ENCODE peak calls at places on chromosomes 2 and 18, in five cellular contexts. U, X, K, Y and F are unnamed samples. For H3K27me3 and H3K4me1, the result is how much of the 10 kb centered on the place peaks cover.

GRCh38 chr2:165563468-165564225 is 94.1 kb downstream of the CSRNP3 start:
- DNase-seq in U (no peak), X (no peak), K (no peak), Y (no peak), F (no peak)

GRCh38 chr2:37232131-37232933 is 874 bp downstream of the NDUFAF7 start:
- DNase-seq in U (no peak), X (no peak), K (peak), Y (peak), F (no peak)

GRCh38 chr2:106094101-106094860 is 99.8 kb downstream of the UXS1 start:
- DNase-seq in U (peak), X (no peak), K (no peak), Y (peak), F (no peak)

GRCh38 chr18:54192415-54192814 is 32.1 kb downstream of the MBD2 start:
- DNase-seq in U (no peak), X (no peak), K (no peak), Y (no peak), F (no peak)

GRCh38 chr2:95015261-95015918 is 10.1 kb upstream of the MAL start:
- DNase-seq in U (no peak), X (no peak), K (no peak), Y (no peak), F (no peak)

GRCh38 chr18:24982831-24983230 is 369.1 kb downstream of the ZNF521 start:
- DNase-seq in U (no peak), X (no peak), K (peak), Y (no peak), F (no peak)

GRCh38 chr2:31414601-31415241 is at the start of gene XDH:
- DNase-seq in U (no peak), X (no peak), K (peak), Y (no peak), F (no peak)

GRCh38 chr18:32661486-32662299 is 111.1 kb downstream of the KLHL14 start:
- DNase-seq in U (no peak), X (no peak), K (peak), Y (no peak), F (no peak)

GRCh38 chr18:41932899-41933298 is 22.1 kb upstream of the PIK3C3 start:
- DNase-seq in U (no peak), X (no peak), K (no peak), Y (no peak), F (no peak)

GRCh38 chr2:30366199-30366691 is 80.8 kb upstream of the LCLAT1 start:
- DNase-seq in U (peak), X (no peak), K (no peak), Y (peak), F (no peak)

GRCh38 chr2:99956232-99957030 is 186.0 kb downstream of the AFF3 start:
- DNase-seq in U (no peak), X (no peak), K (no peak), Y (no peak), F (no peak)

GRCh38 chr18:519019-519879 is 18.7 kb upstream of the COLEC12 start:
- DNase-seq in U (no peak), X (peak), K (no peak), Y (no peak), F (no peak)

GRCh38 chr2:183267148-183267827 is 143.0 kb downstream of the NUP35 start:
- DNase-seq in U (no peak), X (no peak), K (no peak), Y (no peak), F (no peak)
- H3K27me3 ChIP-seq in U (under half), X (under half), K (under half), Y (under half), F (under half)

GRCh38 chr2:231187736-231188505 is 10.5 kb upstream of the ARMC9 start:
- DNase-seq in U (no peak), X (peak), K (no peak), Y (no peak), F (peak)

GRCh38 chr2:231189171-231189530 is 9.3 kb upstream of the ARMC9 start:
- DNase-seq in U (no peak), X (no peak), K (no peak), Y (no peak), F (no peak)

GRCh38 chr2:231189571-231190495 is 8.6 kb upstream of the ARMC9 start:
- DNase-seq in U (no peak), X (peak), K (no peak), Y (no peak), F (peak)

GRCh38 chr2:231190531-231191197 is 7.8 kb upstream of the ARMC9 start:
- DNase-seq in U (no peak), X (peak), K (no peak), Y (no peak), F (peak)

GRCh38 chr2:231188506-231189170 is 9.8 kb upstream of the ARMC9 start:
- DNase-seq in U (no peak), X (no peak), K (no peak), Y (no peak), F (no peak)
- H3K4me1 ChIP-seq in U (under half), X (under half), K (under half), Y (under half), F (half or more)

GRCh38 chr2:80303006-80303741 is 1.4 kb downstream of the LRRTM1 start:
- DNase-seq in U (no peak), X (no peak), K (no peak), Y (no peak), F (no peak)

GRCh38 chr2:80303825-80304521 is 579 bp downstream of the LRRTM1 start:
- DNase-seq in U (no peak), X (no peak), K (no peak), Y (no peak), F (no peak)

GRCh38 chr2:80302001-80302464 is 2.5 kb downstream of the LRRTM1 start:
- DNase-seq in U (no peak), X (no peak), K (no peak), Y (no peak), F (no peak)

GRCh38 chr2:80302465-80303005 is 2.0 kb downstream of the LRRTM1 start:
- DNase-seq in U (no peak), X (no peak), K (no peak), Y (no peak), F (no peak)

DNA sequence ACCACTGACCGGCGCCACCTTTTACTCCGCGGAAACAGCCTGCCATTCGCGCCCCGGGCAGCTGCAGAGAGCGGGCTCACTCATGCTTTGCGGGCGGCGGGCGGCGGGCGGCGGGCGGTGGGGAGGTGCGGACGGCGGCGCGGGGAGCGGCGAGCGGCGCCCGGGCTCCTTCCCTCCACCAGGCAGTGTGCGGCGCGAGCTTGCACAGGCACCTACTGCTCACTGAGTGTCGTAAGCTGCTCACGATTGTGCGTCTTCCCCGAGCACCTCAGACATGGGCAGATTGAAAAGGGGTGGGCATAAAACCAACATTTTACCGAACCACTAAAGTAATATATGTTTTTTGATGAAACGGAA is at the start of gene LRRTM1:
- DNase-seq in U (no peak), X (peak), K (no peak), Y (no peak), F (no peak)
- H3K4me3 ChIP-seq in U (no peak), X (peak), K (no peak), Y (no peak), F (peak)

GRCh38 chr2:232420073-232420454 is 13.4 kb downstream of the ALPG start:
- DNase-seq in U (no peak), X (no peak), K (no peak), Y (no peak), F (no peak)
- H3K27me3 ChIP-seq in U (under half), X (under half), K (under half), Y (under half), F (under half)

DNA sequence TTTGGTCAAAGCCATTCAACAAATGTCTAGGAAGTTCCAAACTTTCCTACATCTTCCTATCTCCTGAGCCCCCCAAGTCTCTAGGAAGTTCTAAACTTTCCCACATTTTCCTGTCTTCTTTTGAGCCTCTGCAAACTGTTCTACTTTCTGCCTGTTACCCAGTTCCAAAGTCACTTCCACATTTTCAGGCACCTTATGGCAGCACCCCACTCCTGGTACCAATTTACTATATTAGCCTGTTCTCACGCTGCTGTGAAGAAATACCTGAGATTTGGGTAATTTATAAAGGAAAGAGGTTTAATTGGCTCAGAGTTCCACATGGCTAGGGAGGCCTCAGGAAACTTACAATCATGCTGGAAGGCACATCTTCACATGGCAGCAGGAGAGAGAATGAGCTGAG is 869.2 kb downstream of the TDRD15 start:
- DNase-seq in U (no peak), X (no peak), K (no peak), Y (no peak), F (no peak)
- H3K4me1 ChIP-seq in U (under half), X (under half), K (under half), Y (under half), F (under half)